ENCODE peak calls at places on chromosome 6, in eight cellular contexts. M, N, S, H, Y, K, I and X are unnamed samples.

GRCh38 chr6:70507166-70507565 is 59.6 kb upstream of the SDHAF4 start:
- DNase-seq in I (no peak), H (no peak), M (no peak), Y (no peak), S (no peak), N (no peak), K (no peak), X (no peak)

GRCh38 chr6:56555438-56555872 is 87.2 kb downstream of the DST start:
- DNase-seq in I (peak), H (no peak), M (no peak), S (no peak), K (no peak), N (no peak), Y (peak), X (no peak)

GRCh38 chr6:18978330-18979128 is 591.4 kb downstream of the RNF144B start:
- DNase-seq in M (no peak), N (no peak), H (no peak), K (no peak), Y (peak), S (no peak), I (peak), X (no peak)

GRCh38 chr6:25233226-25233625 is 45.9 kb upstream of the CARMIL1 start:
- DNase-seq in M (no peak), I (no peak), H (no peak), Y (no peak), K (peak), S (no peak), N (no peak), X (no peak)

GRCh38 chr6:104969785-104970581 is 13.1 kb downstream of the LIN28B start:
- DNase-seq in M (no peak), K (no peak), S (no peak), H (no peak), I (no peak), N (no peak), Y (no peak), X (no peak)

GRCh38 chr6:126944512-126944911 is 174.0 kb upstream of the RSPO3 start:
- DNase-seq in N (no peak), M (no peak), K (peak), S (no peak), H (no peak), I (no peak), Y (no peak), X (no peak)

GRCh38 chr6:29850011-29850553 is 22.5 kb downstream of the HLA-G start:
- DNase-seq in H (no peak), Y (no peak), N (no peak), K (peak), M (no peak), I (no peak), S (peak), X (no peak)

GRCh38 chr6:3522561-3523287 is 65.9 kb upstream of the SLC22A23 start:
- DNase-seq in H (peak), I (peak), Y (no peak), M (no peak), S (no peak), K (peak), N (peak), X (no peak)

GRCh38 chr6:75283907-75284284 is 696 bp downstream of the TMEM30A start:
- DNase-seq in N (no peak), K (no peak), M (no peak), I (no peak), S (peak), H (no peak), Y (no peak), X (no peak)

GRCh38 chr6:56749632-56750151 is 107.0 kb upstream of the DST start:
- DNase-seq in S (no peak), K (peak), H (peak), Y (no peak), N (peak), I (peak), M (no peak), X (no peak)

GRCh38 chr6:46042355-46042999 is 26.8 kb upstream of the CLIC5 start:
- DNase-seq in Y (peak), I (peak), K (peak), N (peak), M (peak), H (peak), S (peak), X (peak)

GRCh38 chr6:28597924-28598323 is 72.2 kb downstream of the GPX5 start:
- DNase-seq in H (peak), S (no peak), Y (no peak), M (no peak), I (no peak), K (peak), N (peak), X (no peak)

GRCh38 chr6:109308018-109308492 is 74.2 kb downstream of the CD164 start:
- DNase-seq in Y (peak), H (peak), I (peak), K (peak), M (no peak), S (peak), N (peak), X (no peak)

GRCh38 chr6:125790403-125791150 is at the start of gene NCOA7:
- DNase-seq in Y (peak), H (peak), I (peak), K (peak), S (peak), M (peak), N (peak), X (peak)

GRCh38 chr6:125791151-125791819 is 525 bp downstream of the NCOA7 start:
- DNase-seq in N (peak), Y (peak), K (peak), S (peak), H (peak), M (no peak), I (peak), X (peak)

GRCh38 chr6:125792172-125792571 is 1.4 kb downstream of the NCOA7 start:
- DNase-seq in K (no peak), N (no peak), H (no peak), M (no peak), I (peak), Y (no peak), S (no peak), X (no peak)

GRCh38 chr6:125792680-125793079 is 1.9 kb downstream of the NCOA7 start:
- DNase-seq in K (peak), Y (no peak), S (no peak), H (no peak), N (peak), I (peak), M (no peak), X (no peak)

DNA sequence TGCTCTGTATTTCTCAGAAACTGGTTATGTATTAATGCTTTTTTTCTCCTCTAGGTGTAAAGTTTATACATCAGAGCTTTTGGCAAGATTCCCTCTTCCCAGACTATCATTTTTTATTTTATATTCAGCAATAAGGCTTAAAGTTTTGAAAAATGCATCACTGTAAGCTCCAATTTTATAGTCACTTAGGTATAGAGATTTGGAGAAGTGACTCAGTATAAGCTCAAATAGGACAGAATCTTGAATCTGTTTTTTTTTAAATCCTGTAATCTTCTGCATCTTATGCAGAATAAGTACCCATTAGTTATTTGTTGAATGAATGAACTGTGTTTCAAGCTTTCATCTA is 1.0 kb downstream of the NCOA7 start:
- DNase-seq in H (no peak), K (no peak), S (no peak), M (no peak), I (no peak), Y (no peak), N (no peak), X (no peak)
- TF ChIP-seq CTCF in H (no peak), K (no peak), S (no peak), M (no peak), I (no peak), Y (no peak), N (no peak), X (no peak)

GRCh38 chr6:102619585-102619984 is 1226.1 kb downstream of the GRIK2 start:
- DNase-seq in Y (no peak), N (peak), I (peak), H (no peak), M (peak), S (no peak), K (peak), X (no peak)
- TF ChIP-seq CTCF in Y (peak), N (peak), I (peak), H (no peak), M (peak), S (no peak), K (peak), X (no peak)

GRCh38 chr6:144284474-144284752 is 722 bp upstream of the UTRN start:
- DNase-seq in K (no peak), S (no peak), H (no peak), Y (no peak), N (no peak), I (no peak), M (no peak), X (no peak)

GRCh38 chr6:144284753-144285547 is at the start of gene UTRN:
- DNase-seq in Y (peak), N (peak), H (peak), M (peak), K (peak), S (peak), I (peak), X (peak)

GRCh38 chr6:144285798-144286502 is 815 bp downstream of the UTRN start:
- DNase-seq in N (peak), Y (peak), H (peak), I (peak), S (peak), M (peak), K (peak), X (peak)

GRCh38 chr6:144285548-144285797 is 338 bp downstream of the UTRN start:
- DNase-seq in H (peak), K (no peak), I (no peak), N (no peak), Y (no peak), M (no peak), S (no peak), X (no peak)

GRCh38 chr6:144283781-144284473 is 1.2 kb upstream of the UTRN start:
- DNase-seq in Y (no peak), K (peak), S (no peak), H (peak), I (peak), N (no peak), M (no peak), X (no peak)
- TF ChIP-seq CTCF in Y (no peak), K (peak), S (no peak), H (no peak), I (peak), N (no peak), M (no peak), X (no peak)

DNA sequence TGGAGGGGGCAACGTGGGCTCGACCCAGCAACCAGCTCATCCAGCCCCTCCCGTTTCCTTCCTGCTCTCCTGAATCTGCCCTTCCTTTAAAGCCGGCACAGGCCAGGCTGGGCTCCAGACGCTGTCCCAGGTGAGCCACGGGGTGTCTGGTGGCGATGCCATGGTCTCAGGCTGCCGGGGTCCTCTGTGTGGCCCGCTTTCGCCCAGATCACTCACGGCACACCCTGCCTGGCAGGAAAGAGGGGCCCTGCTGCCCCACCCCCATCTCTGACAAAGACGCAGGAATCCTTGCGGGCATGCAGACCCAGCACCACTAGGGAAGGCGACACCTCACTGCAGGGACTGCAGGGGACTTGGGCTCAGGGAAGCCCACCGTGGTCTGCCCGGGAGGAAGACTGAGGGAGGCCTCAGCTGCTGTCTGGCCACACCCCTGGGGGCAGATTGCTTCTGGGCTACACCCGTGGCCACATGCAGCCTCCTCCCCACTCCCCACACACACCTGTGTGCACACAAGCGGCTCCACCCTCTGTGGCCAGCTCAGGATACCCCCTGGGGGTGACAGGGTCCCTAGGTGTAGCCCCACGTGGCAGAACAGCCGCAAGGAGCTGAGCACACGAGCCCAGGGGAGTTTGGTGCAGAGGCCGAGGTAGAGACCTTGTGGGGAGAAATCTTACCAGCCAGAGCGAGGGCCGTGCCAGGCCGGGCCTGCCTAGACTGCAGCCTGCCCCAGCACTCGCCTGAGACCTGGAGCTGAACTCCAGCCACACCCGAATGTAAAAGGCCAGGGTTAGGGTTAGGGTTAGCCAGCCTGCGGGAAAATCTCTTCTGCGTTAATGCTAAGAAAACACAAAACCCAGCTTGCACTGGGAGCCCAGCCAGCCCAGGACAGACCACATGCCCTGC is 104.6 kb downstream of the DLL1 start:
- DNase-seq in S (no peak), N (peak), Y (no peak), I (no peak), H (no peak), K (no peak), M (no peak), X (no peak)
- TF ChIP-seq CTCF in S (no peak), N (no peak), Y (no peak), I (no peak), H (no peak), K (no peak), M (no peak), X (no peak)